ENCODE peak calls at places on chromosomes 13 and 19, in eight cellular contexts. U is GM12865; H is substantia nigra; P is mesendoderm; Z is HFFc6; C is heart left ventricle; M is CD4-positive, alpha-beta T cell; Q is NCI-H187 treated with DMSO at 0.1 percent for 48 hours. K is an unnamed sample.

GRCh38 chr19:56350416-56351045 is 35.9 kb upstream of the ZSCAN5A start:
- DNase-seq in U (peak; percentile 51), H (no peak), P (peak; percentile 60), Z (peak; percentile 28), C (no peak), M (no peak), Q (no peak), K (no peak)

GRCh38 chr19:12834418-12834943 is at the start of gene RTBDN:
- DNase-seq in U (no peak), H (no peak), P (peak; percentile 56), Z (no peak), C (no peak), M (no peak), Q (no peak), K (no peak)

GRCh38 chr13:98650376-98651107 is 73.6 kb upstream of the STK24 start:
- DNase-seq in U (no peak), H (no peak), P (peak; percentile 45), Z (no peak), C (no peak), M (no peak), Q (no peak), K (no peak)

GRCh38 chr13:104757712-104758111 is 1691.5 kb upstream of the SLC10A2 start:
- DNase-seq in U (no peak), H (no peak), P (no peak), Z (no peak), C (no peak), M (no peak), Q (no peak), K (no peak)

GRCh38 chr19:37997911-37998344 is 90.9 kb downstream of the SIPA1L3 start:
- DNase-seq in U (no peak), H (no peak), P (no peak), Z (peak; percentile 96), C (no peak), M (no peak), Q (no peak), K (no peak)

GRCh38 chr19:50705422-50706019 is 14.1 kb downstream of the SHANK1 start:
- DNase-seq in U (peak; percentile 69), H (no peak), P (peak; percentile 83), Z (peak; percentile 80), C (no peak), M (no peak), Q (no peak), K (peak; percentile 68)

GRCh38 chr13:49494645-49495044 is 1.1 kb upstream of the PHF11 start:
- DNase-seq in U (no peak), H (no peak), P (no peak), Z (no peak), C (no peak), M (no peak), Q (no peak), K (no peak)

GRCh38 chr13:110913322-110913721 is 1.5 kb downstream of the ANKRD10 start:
- DNase-seq in U (peak; percentile 51), H (no peak), P (peak; percentile 21), Z (no peak), C (no peak), M (no peak), Q (no peak), K (no peak)

GRCh38 chr19:48672994-48673393 is at the start of gene NTN5:
- DNase-seq in U (no peak), H (no peak), P (no peak), Z (no peak), C (no peak), M (no peak), Q (no peak), K (no peak)

GRCh38 chr19:3687774-3688706 is 12.2 kb downstream of the PIP5K1C start:
- DNase-seq in U (peak; percentile 77), H (no peak), P (peak; percentile 58), Z (no peak), C (no peak), M (peak; percentile 40), Q (no peak), K (peak; percentile 66)

GRCh38 chr13:102132896-102133295 is 269.0 kb downstream of the FGF14 start:
- DNase-seq in U (no peak), H (no peak), P (no peak), Z (no peak), C (no peak), M (no peak), Q (no peak), K (no peak)

GRCh38 chr19:46860125-46860845 is 512 bp upstream of the ARHGAP35 start:
- DNase-seq in U (peak; percentile 99), H (peak; percentile 94), P (peak; percentile 99), Z (peak; percentile 99), C (peak; percentile 99), M (peak; percentile 89), Q (peak; percentile 94), K (peak; percentile 81)

GRCh38 chr13:48078251-48078656 is 16.6 kb downstream of the MED4 start:
- DNase-seq in U (peak; percentile 81), H (no peak), P (peak; percentile 56), Z (no peak), C (no peak), M (no peak), Q (no peak), K (peak; percentile 32)

GRCh38 chr19:10430505-10431253 is 10.3 kb downstream of the PDE4A start:
- DNase-seq in U (peak; percentile 52), H (no peak), P (no peak), Z (no peak), C (peak; percentile 81), M (no peak), Q (no peak), K (no peak)

GRCh38 chr19:52248256-52248655 is 21.1 kb upstream of the ZNF766 start:
- DNase-seq in U (no peak), H (no peak), P (peak; percentile 78), Z (peak; percentile 54), C (peak; percentile 59), M (peak; percentile 43), Q (no peak), K (no peak)

GRCh38 chr19:14147797-14148605 is 11.6 kb upstream of the ASF1B start:
- DNase-seq in U (peak; percentile 50), H (peak; percentile 39), P (peak; percentile 63), Z (peak; percentile 32), C (peak; percentile 84), M (peak; percentile 54), Q (no peak), K (peak; percentile 71)

K was measured in GM12891.